ENCODE peak calls at places on chromosome 21, in ten cellular contexts. A is esophagus squamous epithelium, Y is dorsolateral prefrontal cortex, D is aorta, H is stomach, J is lower lobe of right lung, Q is heart left ventricle, X is sigmoid colon, F is adrenal gland, C is psoas muscle. R is an unnamed sample.

GRCh38 chr21:38330671-38331070 is 73.9 kb downstream of the KCNJ15 start:
- DNase-seq in F (no peak), C (no peak), J (no peak), Q (no peak), A (no peak), Y (no peak), X (no peak), H (no peak), D (no peak), R (no peak)

GRCh38 chr21:42654179-42654912 is 925 bp downstream of the PDE9A start:
- DNase-seq in J (peak; percentile 49), C (no peak), F (no peak), H (no peak), D (peak; percentile 40), A (no peak), Q (no peak), Y (no peak), X (no peak), R (no peak)

GRCh38 chr21:42302794-42303193 is 12.4 kb downstream of the TFF3 start:
- DNase-seq in A (no peak), C (no peak), H (no peak), Q (no peak), X (no peak), Y (no peak), F (no peak), D (no peak), J (no peak), R (no peak)

GRCh38 chr21:37873655-37874054 is 42.6 kb downstream of the KCNJ6 start:
- DNase-seq in H (no peak), F (no peak), Q (no peak), J (no peak), X (no peak), C (no peak), D (no peak), Y (no peak), A (no peak), R (no peak)

GRCh38 chr21:16870116-16870515 is 642.7 kb upstream of the CXADR start:
- DNase-seq in H (no peak), D (no peak), F (no peak), A (no peak), Y (no peak), X (no peak), Q (no peak), C (no peak), J (no peak), R (no peak)

GRCh38 chr21:31616216-31616615 is 43.3 kb upstream of the SOD1 start:
- DNase-seq in F (no peak), Q (no peak), Y (no peak), A (no peak), H (no peak), D (no peak), C (no peak), J (no peak), X (no peak), R (no peak)

GRCh38 chr21:15022608-15023261 is 42.1 kb downstream of the NRIP1 start:
- DNase-seq in H (no peak), Y (no peak), J (no peak), F (no peak), C (no peak), X (no peak), A (no peak), D (no peak), Q (no peak), R (no peak)

GRCh38 chr21:32120231-32120630 is 158.6 kb downstream of the MIS18A start:
- DNase-seq in Y (no peak), X (no peak), A (no peak), D (no peak), C (no peak), Q (no peak), H (no peak), J (no peak), F (no peak), R (no peak)

GRCh38 chr21:24272527-24272938 is 1334.7 kb downstream of the MRPL39 start:
- DNase-seq in Y (no peak), X (no peak), J (no peak), D (no peak), C (no peak), F (no peak), A (no peak), Q (no peak), H (no peak), R (no peak)

GRCh38 chr21:15986277-15986676 is 256.5 kb downstream of the USP25 start:
- DNase-seq in X (no peak), F (peak; percentile 21), H (no peak), J (no peak), C (no peak), A (no peak), D (no peak), Y (no peak), Q (no peak), R (no peak)

GRCh38 chr21:21238882-21239400 is 240.7 kb downstream of the NCAM2 start:
- DNase-seq in H (no peak), C (no peak), X (no peak), J (no peak), F (no peak), A (no peak), Y (no peak), Q (no peak), D (no peak), R (no peak)

GRCh38 chr21:23936224-23936623 is 1671.1 kb downstream of the MRPL39 start:
- DNase-seq in C (no peak), F (peak; percentile 24), A (no peak), D (no peak), H (no peak), Y (peak; percentile 19), J (no peak), X (no peak), Q (no peak), R (no peak)

GRCh38 chr21:32753818-32754610 is 17.5 kb downstream of the PAXBP1 start:
- DNase-seq in J (no peak), F (no peak), D (no peak), X (no peak), A (no peak), Q (no peak), H (no peak), Y (no peak), C (no peak), R (no peak)

GRCh38 chr21:16891821-16892220 is 621.0 kb upstream of the CXADR start:
- DNase-seq in C (no peak), D (no peak), J (no peak), F (no peak), Y (no peak), H (no peak), X (no peak), A (no peak), Q (no peak), R (no peak)

GRCh38 chr21:42319368-42319767 is 4.2 kb upstream of the TFF3 start:
- DNase-seq in C (no peak), A (no peak), X (peak; percentile 50), J (no peak), Y (no peak), H (no peak), D (no peak), Q (no peak), F (no peak), R (no peak)

GRCh38 chr21:34185051-34185750 is 111.8 kb downstream of the MRPS6 start:
- DNase-seq in Y (no peak), D (no peak), H (no peak), X (peak; percentile 48), A (no peak), Q (no peak), C (no peak), J (no peak), F (no peak), R (no peak)

GRCh38 chr21:34182436-34182835 is 109.1 kb downstream of the MRPS6 start:
- DNase-seq in Y (no peak), Q (no peak), A (no peak), C (no peak), J (no peak), D (no peak), F (no peak), X (peak; percentile 27), H (no peak), R (no peak)

GRCh38 chr21:34186119-34186719 is 112.8 kb downstream of the MRPS6 start:
- DNase-seq in D (peak; percentile 81), H (peak; percentile 71), C (no peak), Q (no peak), X (no peak), F (peak; percentile 86), Y (no peak), J (no peak), A (no peak), R (no peak)

GRCh38 chr21:34183331-34183928 is 110.1 kb downstream of the MRPS6 start:
- DNase-seq in F (no peak), C (no peak), H (no peak), J (no peak), Y (no peak), Q (no peak), X (peak; percentile 36), A (no peak), D (no peak), R (no peak)

DNA sequence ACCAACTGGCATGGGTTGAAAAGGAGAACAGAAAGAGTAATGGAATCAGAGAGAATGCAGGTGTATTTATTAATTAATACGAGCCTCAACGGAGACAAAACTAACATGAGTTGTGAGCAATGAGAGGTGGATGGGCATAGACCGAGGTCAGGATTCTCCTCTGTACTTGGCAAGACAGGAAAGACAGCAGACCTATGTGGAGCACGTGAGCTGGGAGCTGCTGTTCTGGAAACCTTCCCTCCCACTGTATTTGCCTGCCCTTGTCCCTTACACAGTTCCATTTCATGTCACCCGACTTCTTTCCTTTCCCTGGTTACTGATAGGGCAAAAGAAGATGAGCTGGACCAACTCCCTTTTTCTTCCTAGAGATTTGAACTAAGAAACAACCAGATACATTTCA is 110.9 kb downstream of the MRPS6 start:
- DNase-seq in F (no peak), C (no peak), Y (no peak), H (no peak), D (no peak), J (no peak), A (no peak), Q (no peak), X (peak; percentile 4), R (no peak)
- H3K27ac ChIP-seq in F (no peak overlapping the region), C (peak overlapping the region; percentile 6), Y (no peak overlapping the region), H (peak overlapping the region; percentile 47), D (peak overlapping the region; percentile 23), J (no peak overlapping the region), A (no peak overlapping the region), Q (no peak overlapping the region), X (no peak overlapping the region), R (no peak overlapping the region)

GRCh38 chr21:44927587-44928461 is 7.1 kb upstream of the ITGB2 start:
- DNase-seq in A (no peak), X (no peak), Y (no peak), J (peak; percentile 68), Q (no peak), H (no peak), D (peak; percentile 78), C (peak; percentile 44), F (no peak), R (peak; percentile 43)
- H3K27ac ChIP-seq in A (peak overlapping the region; percentile 65), X (no peak overlapping the region), Y (peak overlapping the region; percentile 42), J (peak overlapping the region; percentile 67), Q (no peak overlapping the region), H (peak overlapping the region; percentile 36), D (no peak overlapping the region), C (no peak overlapping the region), F (no peak overlapping the region), R (peak overlapping the region; percentile 58)

GRCh38 chr21:34082769-34083168 is 9.4 kb downstream of the MRPS6 start:
- DNase-seq in Y (no peak), H (no peak), F (no peak), Q (no peak), X (no peak), D (no peak), J (no peak), C (no peak), A (no peak), R (no peak)
- H3K27ac ChIP-seq in Y (no peak overlapping the region), H (no peak overlapping the region), F (no peak overlapping the region), Q (no peak overlapping the region), X (no peak overlapping the region), D (no peak overlapping the region), J (no peak overlapping the region), C (no peak overlapping the region), A (no peak overlapping the region), R (no peak overlapping the region)

GRCh38 chr21:34814529-34814951 is 145.7 kb downstream of the CLIC6 start:
- DNase-seq in D (no peak), X (no peak), A (no peak), C (no peak), Q (no peak), H (no peak), F (no peak), Y (no peak), J (no peak), R (no peak)
- H3K27ac ChIP-seq in D (no peak overlapping the region), X (no peak overlapping the region), A (peak overlapping the region; percentile 42), C (no peak overlapping the region), Q (no peak overlapping the region), H (no peak overlapping the region), F (no peak overlapping the region), Y (no peak overlapping the region), J (no peak overlapping the region), R (no peak overlapping the region)